ENCODE peak calls at places on chromosomes 11 and 22, in four cellular contexts. M, A, P and R are unnamed samples.

GRCh38 chr22:39699631-39700348 is 129.2 kb downstream of the CACNA1I start:
- DNase-seq in P (no peak), A (no peak), M (no peak), R (no peak)

GRCh38 chr11:57527056-57527631 is 3.4 kb downstream of the TIMM10 start:
- DNase-seq in A (no peak), P (peak), M (peak), R (no peak)

GRCh38 chr11:89608234-89608966 is 101.7 kb upstream of the TRIM77 start:
- DNase-seq in M (no peak), A (no peak), P (no peak), R (no peak)

GRCh38 chr22:38755155-38755910 is 465 bp downstream of the SUN2 start:
- DNase-seq in P (no peak), A (no peak), M (peak), R (no peak)

GRCh38 chr22:20994902-20995241 is 7.0 kb downstream of the THAP7 start:
- DNase-seq in P (no peak), A (no peak), M (no peak), R (no peak)

GRCh38 chr11:94020777-94021615 is at the start of gene HEPHL1:
- DNase-seq in P (peak), M (peak), A (no peak), R (no peak)

GRCh38 chr11:21225860-21226259 is 556.5 kb downstream of the NELL1 start:
- DNase-seq in P (no peak), A (no peak), M (no peak), R (no peak)

GRCh38 chr11:112128483-112129121 is 35.3 kb downstream of the IL18 start:
- DNase-seq in M (peak), A (peak), P (peak), R (no peak)

GRCh38 chr22:36982136-36982535 is 37.1 kb downstream of the TST start:
- DNase-seq in M (no peak), P (no peak), A (no peak), R (no peak)

GRCh38 chr22:31650391-31650790 is 11.6 kb downstream of the PISD start:
- DNase-seq in P (no peak), M (peak), A (peak), R (no peak)

GRCh38 chr11:65565624-65566453 is 4.4 kb upstream of the ZNRD2 start:
- DNase-seq in M (no peak), P (no peak), A (no peak), R (no peak)

GRCh38 chr22:29520851-29521250 is 32.7 kb downstream of the THOC5 start:
- DNase-seq in P (peak), A (peak), M (peak), R (no peak)

GRCh38 chr11:65423516-65424199 is 1.1 kb downstream of the NEAT1 start:
- DNase-seq in P (no peak), A (no peak), M (no peak), R (no peak)

GRCh38 chr11:105610796-105611361 is 1.0 kb downstream of the GRIA4 start:
- DNase-seq in M (no peak), P (no peak), A (no peak), R (no peak)

GRCh38 chr11:46446343-46446751 is 54.8 kb upstream of the CHRM4 start:
- DNase-seq in P (no peak), M (peak), A (no peak), R (no peak)
- TF ChIP-seq CTCF in P (peak), M (peak), A (peak), R (peak)

DNA sequence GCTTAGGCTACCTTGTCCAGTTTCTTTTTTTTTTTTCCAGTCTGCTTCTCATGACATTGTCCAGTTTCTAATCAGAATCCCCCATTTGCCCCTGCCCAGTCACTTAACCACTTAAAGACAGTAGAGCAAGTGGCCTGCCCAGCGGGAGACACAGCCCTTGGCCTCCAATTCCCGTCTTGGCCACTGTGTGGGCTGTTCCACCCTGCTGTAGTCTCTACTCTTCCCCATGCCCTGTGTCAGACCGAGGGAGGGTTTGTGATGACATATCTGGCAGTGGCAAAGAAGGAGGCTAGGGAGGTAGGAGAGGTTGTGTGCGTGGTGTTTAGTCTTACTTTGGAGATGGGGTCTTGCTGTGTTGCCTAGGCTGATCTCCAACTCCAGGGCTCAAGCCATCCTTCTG is 11.5 kb downstream of the PPFIA1 start:
- DNase-seq in A (no peak), M (no peak), P (no peak), R (no peak)
- TF ChIP-seq CTCF in A (no peak), M (no peak), P (no peak), R (no peak)

GRCh38 chr11:84396521-84396920 is 1110.4 kb upstream of the CCDC90B start:
- DNase-seq in M (no peak), P (no peak), A (no peak), R (no peak)

GRCh38 chr11:84384637-84385227 is 1098.6 kb upstream of the CCDC90B start:
- DNase-seq in A (peak), M (peak), P (peak), R (no peak)

GRCh38 chr11:84390441-84391078 is 1104.4 kb upstream of the CCDC90B start:
- DNase-seq in A (no peak), P (no peak), M (no peak), R (no peak)
- TF ChIP-seq CTCF in A (no peak), P (no peak), M (no peak), R (no peak)

GRCh38 chr11:3879216-3879966 is 23.9 kb downstream of the STIM1 start:
- DNase-seq in M (no peak), P (no peak), A (no peak), R (no peak)

GRCh38 chr11:3878036-3878584 is 22.6 kb downstream of the STIM1 start:
- DNase-seq in M (no peak), P (no peak), A (no peak), R (no peak)

GRCh38 chr11:3877252-3878035 is 22.0 kb downstream of the STIM1 start:
- DNase-seq in P (no peak), A (no peak), M (no peak), R (no peak)

DNA sequence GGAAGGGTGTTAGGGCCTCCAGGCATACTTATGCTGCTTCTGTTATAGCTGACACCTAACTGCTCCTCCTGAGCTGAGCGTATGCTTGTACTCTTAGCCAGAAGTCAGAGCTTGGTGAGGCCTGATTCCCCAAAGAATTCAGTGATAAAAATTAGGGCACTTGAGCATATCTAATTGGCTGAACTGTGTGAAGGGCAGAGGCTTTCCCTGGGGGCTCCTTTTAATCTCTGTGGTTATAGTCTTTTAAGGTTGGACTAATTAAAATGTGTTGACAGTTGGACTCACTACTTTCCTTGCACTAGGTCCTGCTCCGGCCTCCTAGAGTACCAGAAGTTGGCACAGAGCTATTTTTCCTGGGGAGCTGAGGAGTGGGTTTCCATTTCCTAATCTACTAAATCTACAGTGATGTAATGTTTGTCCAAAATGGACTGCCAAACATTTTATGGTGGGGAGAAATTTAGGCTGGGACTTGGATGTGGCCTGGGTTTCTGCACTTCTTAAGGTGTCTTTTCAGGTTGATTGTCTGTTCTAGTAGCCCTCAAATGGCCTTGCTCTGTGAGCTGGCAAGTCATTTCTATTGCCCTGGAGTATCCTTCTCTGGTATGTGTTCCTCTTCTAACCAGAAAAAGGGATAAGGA is 18.4 kb downstream of the STIM1 start:
- DNase-seq in M (no peak), A (no peak), P (no peak), R (no peak)
- TF ChIP-seq CTCF in M (no peak), A (no peak), P (no peak), R (no peak)

GRCh38 chr11:44865866-44866272 is 84.8 kb downstream of the TP53I11 start:
- DNase-seq in A (no peak), P (no peak), M (no peak), R (no peak)
- TF ChIP-seq CTCF in A (no peak), P (no peak), M (no peak), R (no peak)

DNA sequence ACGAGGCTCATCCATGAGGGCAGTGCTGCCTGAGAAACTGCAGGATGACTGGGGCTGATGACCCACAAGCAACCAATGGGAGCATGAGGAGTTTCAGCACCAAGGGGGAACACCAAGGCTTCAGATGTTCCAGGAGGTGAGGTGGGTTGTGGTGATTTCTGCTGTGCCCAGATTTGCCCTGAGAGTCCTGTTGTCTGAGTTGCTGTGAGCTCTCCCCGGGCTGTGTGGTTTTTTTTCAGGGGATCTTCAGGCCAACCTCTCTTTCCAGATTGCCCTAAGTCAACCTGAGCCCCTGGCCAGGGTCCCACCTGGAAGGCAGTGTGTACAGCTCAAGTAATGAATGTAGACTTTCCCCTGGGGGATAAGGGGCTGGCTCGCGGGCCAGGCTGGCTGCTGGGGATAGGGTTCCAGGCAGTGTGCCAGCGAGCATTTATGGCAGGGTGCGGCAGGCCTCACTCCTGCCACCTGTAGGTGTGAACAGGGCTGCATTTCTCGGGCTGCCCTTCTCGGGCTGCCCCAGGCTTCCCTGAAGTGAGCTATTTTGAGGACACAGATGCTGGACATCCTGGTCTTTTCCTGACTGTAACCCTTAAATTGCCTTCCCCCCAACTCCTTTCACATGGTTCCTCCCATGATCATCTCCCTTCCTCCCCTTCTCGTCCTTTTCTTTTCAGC is 9.8 kb downstream of the SLC22A6 start:
- DNase-seq in M (peak), P (peak), A (no peak), R (no peak)
- TF ChIP-seq CTCF in M (peak), P (peak), A (peak), R (peak)